ENCODE peak calls at places on chromosome 18, in ten cellular contexts. N, L, K, R, Z, Y, C, W, X and H are unnamed samples.

GRCh38 chr18:57523171-57523956 is 63.1 kb downstream of the FECH start:
- DNase-seq in L (no peak), R (no peak), N (no peak), X (no peak), C (no peak), K (peak), Y (no peak), W (no peak), Z (no peak), H (no peak)

GRCh38 chr18:35861367-35862114 is 110.9 kb upstream of the RMP24 start:
- DNase-seq in X (no peak), W (no peak), N (peak), K (no peak), L (no peak), Y (no peak), Z (no peak), R (no peak), C (peak), H (no peak)

GRCh38 chr18:67770520-67770919 is 254.0 kb upstream of the DSEL start:
- DNase-seq in R (no peak), N (no peak), Y (no peak), W (no peak), Z (no peak), K (no peak), X (no peak), L (no peak), C (no peak), H (no peak)

GRCh38 chr18:67363694-67364093 is 152.8 kb downstream of the DSEL start:
- DNase-seq in X (no peak), L (no peak), K (no peak), Y (no peak), N (no peak), W (no peak), Z (no peak), C (no peak), R (no peak), H (no peak)

GRCh38 chr18:7146067-7146466 is 28.5 kb upstream of the LAMA1 start:
- DNase-seq in R (no peak), K (no peak), X (no peak), N (no peak), W (no peak), Y (no peak), L (no peak), Z (no peak), C (no peak), H (no peak)

GRCh38 chr18:64244571-64244970 is 95.7 kb upstream of the LINC00305 start:
- DNase-seq in C (no peak), Z (no peak), W (no peak), R (no peak), K (no peak), X (no peak), L (peak), N (no peak), Y (no peak), H (no peak)

GRCh38 chr18:34531110-34531509 is 179.0 kb upstream of the DTNA start:
- DNase-seq in X (no peak), N (no peak), C (no peak), L (no peak), R (no peak), Y (no peak), Z (no peak), K (no peak), W (no peak), H (no peak)

GRCh38 chr18:61992285-61992684 is 99.5 kb upstream of the RNF152 start:
- DNase-seq in N (no peak), W (no peak), R (no peak), X (no peak), L (no peak), Y (no peak), Z (no peak), K (no peak), C (no peak), H (no peak)

GRCh38 chr18:45464619-45465018 is 150.7 kb upstream of the SLC14A2 start:
- DNase-seq in Y (no peak), X (no peak), R (no peak), K (no peak), W (no peak), N (peak), C (peak), L (no peak), Z (no peak), H (no peak)

GRCh38 chr18:38611036-38611964 is 1045.7 kb upstream of the CELF4 start:
- DNase-seq in Z (no peak), R (no peak), W (no peak), Y (no peak), K (no peak), X (no peak), C (no peak), L (no peak), N (no peak), H (no peak)

GRCh38 chr18:48412339-48412929 is 3.3 kb upstream of the ZBTB7C start:
- DNase-seq in Z (peak), Y (no peak), R (no peak), X (no peak), K (peak), W (peak), N (peak), C (no peak), L (no peak), H (no peak)

GRCh38 chr18:7300971-7301553 is 70.2 kb downstream of the LRRC30 start:
- DNase-seq in L (no peak), W (no peak), C (no peak), Z (no peak), N (no peak), K (no peak), R (no peak), X (no peak), Y (no peak), H (no peak)

GRCh38 chr18:48455555-48456478 is 46.6 kb upstream of the ZBTB7C start:
- DNase-seq in N (peak), Z (peak), C (no peak), L (no peak), W (no peak), R (no peak), Y (no peak), K (no peak), X (no peak), H (no peak)

GRCh38 chr18:50287028-50287440 is 458 bp downstream of the CXXC1 start:
- DNase-seq in N (no peak), L (peak), Y (no peak), R (peak), W (no peak), Z (no peak), K (no peak), X (no peak), C (no peak), H (no peak)

GRCh38 chr18:14179306-14179705 is 47.1 kb upstream of the ZNF519 start:
- DNase-seq in Z (no peak), C (no peak), K (no peak), L (no peak), R (peak), X (no peak), W (peak), N (no peak), Y (no peak), H (no peak)

GRCh38 chr18:3839481-3840075 is 389.6 kb downstream of the TGIF1 start:
- DNase-seq in Z (no peak), W (no peak), N (no peak), X (no peak), R (no peak), L (no peak), Y (no peak), K (no peak), C (no peak), H (no peak)

GRCh38 chr18:74510770-74511095 is 14.6 kb downstream of the CNDP2 start:
- DNase-seq in W (no peak), L (no peak), C (no peak), X (no peak), N (no peak), Y (no peak), K (no peak), Z (no peak), R (no peak), H (no peak)

GRCh38 chr18:31185551-31185950 is 22.9 kb upstream of the DSC1 start:
- DNase-seq in Z (no peak), W (no peak), Y (no peak), N (no peak), K (no peak), X (no peak), L (no peak), R (no peak), C (no peak), H (no peak)

GRCh38 chr18:3367491-3368091 is 82.4 kb upstream of the TGIF1 start:
- DNase-seq in X (no peak), C (no peak), Y (no peak), W (no peak), R (no peak), N (no peak), K (no peak), Z (no peak), L (no peak), H (no peak)

GRCh38 chr18:11310476-11311086 is 161.2 kb upstream of the PIEZO2 start:
- DNase-seq in N (peak), W (peak), C (no peak), Z (peak), K (peak), Y (no peak), L (peak), R (no peak), X (no peak), H (peak)

GRCh38 chr18:47427951-47428350 is 176.5 kb upstream of the SKOR2 start:
- DNase-seq in N (no peak), Z (no peak), L (no peak), K (no peak), W (no peak), X (no peak), Y (no peak), R (no peak), C (no peak), H (no peak)

GRCh38 chr18:70288851-70289328 is at the start of gene SOCS6:
- DNase-seq in R (peak), K (peak), Y (peak), N (peak), W (no peak), C (no peak), X (peak), Z (peak), L (peak), H (peak)
- TF ChIP-seq POLR2A in R (no peak), K (peak), Y (peak), N (no peak), W (peak), C (no peak), X (no peak), Z (peak), L (peak), H (peak)

GRCh38 chr18:9191658-9192256 is 55.2 kb downstream of the ANKRD12 start:
- DNase-seq in N (no peak), L (no peak), Y (no peak), W (no peak), R (no peak), K (peak), Z (no peak), X (no peak), C (no peak), H (no peak)
- TF ChIP-seq CTCF in N (no peak), L (no peak), Y (no peak), W (no peak), R (no peak), K (no peak), Z (no peak), X (no peak), C (no peak), H (no peak)

GRCh38 chr18:76452357-76452756 is 42.7 kb downstream of the ZNF516 start:
- DNase-seq in Y (no peak), R (no peak), W (no peak), Z (no peak), L (no peak), C (no peak), N (peak), K (no peak), X (no peak), H (no peak)
- H3K4me3 ChIP-seq in Y (no peak), R (no peak), W (no peak), Z (no peak), L (no peak), C (peak), N (no peak), K (no peak), X (no peak), H (peak)

DNA sequence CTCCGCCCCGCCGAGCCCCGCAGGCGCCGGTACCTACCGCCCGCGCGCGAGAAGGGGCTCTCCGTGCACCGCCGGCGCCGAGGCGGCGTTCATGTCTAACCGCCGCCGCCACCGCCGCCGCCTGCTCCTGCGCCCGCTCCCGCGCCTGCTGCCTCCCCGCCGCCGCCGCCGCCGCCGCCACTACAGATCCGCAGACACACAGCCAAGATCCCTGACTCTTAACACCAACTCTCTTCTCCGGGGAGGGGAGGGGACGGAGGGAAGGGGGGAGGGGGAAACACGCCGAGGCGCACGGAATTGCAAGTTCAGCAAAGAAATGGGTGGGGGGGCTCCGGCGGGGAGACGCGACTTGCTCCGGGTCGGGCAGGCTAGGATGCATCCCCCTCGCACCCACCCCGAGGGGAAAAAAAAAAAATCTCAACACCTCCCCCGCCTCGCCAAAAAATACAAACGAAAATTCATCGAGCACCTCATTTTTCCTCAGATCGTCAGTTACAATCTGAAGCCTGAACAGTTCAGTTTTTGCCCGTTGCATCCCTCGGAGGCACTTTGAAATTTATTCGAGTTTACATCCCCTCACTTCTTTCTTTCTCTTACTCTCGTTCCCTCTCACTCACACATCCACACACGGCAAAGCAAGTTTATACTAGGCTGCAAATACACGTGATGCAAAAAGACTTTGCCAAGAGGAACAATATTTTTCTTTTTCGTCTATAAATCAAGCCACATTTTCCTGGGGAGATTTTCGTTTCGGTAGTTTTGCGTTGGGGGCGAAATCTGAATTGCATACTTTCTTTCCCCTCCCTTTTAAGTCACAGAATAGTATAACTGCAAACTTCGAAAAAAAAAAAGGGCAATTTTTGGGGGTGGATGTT is at the start of gene TCF4:
- DNase-seq in Y (peak), L (peak), K (peak), Z (peak), N (peak), W (peak), R (peak), X (peak), C (no peak), H (peak)
- TF ChIP-seq POLR2A in Y (no peak), L (no peak), K (no peak), Z (no peak), N (no peak), W (no peak), R (no peak), X (no peak), C (no peak), H (peak)

GRCh38 chr18:58541137-58541788 is 87.6 kb downstream of the ALPK2 start:
- DNase-seq in X (no peak), K (peak), Z (no peak), Y (no peak), C (no peak), L (no peak), N (no peak), W (no peak), R (no peak), H (no peak)
- TF ChIP-seq CTCF in X (no peak), K (peak), Z (no peak), Y (peak), C (no peak), L (no peak), N (no peak), W (peak), R (no peak), H (no peak)

GRCh38 chr18:79679552-79680099 is at the start of gene CTDP1:
- DNase-seq in N (peak), L (peak), R (peak), Z (peak), C (peak), Y (peak), K (peak), W (peak), X (peak), H (peak)

GRCh38 chr18:79680100-79680879 is 687 bp downstream of the CTDP1 start:
- DNase-seq in C (no peak), K (peak), R (peak), L (no peak), N (peak), Z (peak), X (peak), W (peak), Y (no peak), H (no peak)

GRCh38 chr18:79681484-79682387 is 2.1 kb downstream of the CTDP1 start:
- DNase-seq in C (no peak), R (peak), N (no peak), Y (no peak), K (no peak), Z (peak), X (no peak), W (no peak), L (no peak), H (no peak)

GRCh38 chr18:79682481-79682880 is 2.9 kb downstream of the CTDP1 start:
- DNase-seq in K (no peak), R (no peak), Y (no peak), X (no peak), C (no peak), L (no peak), Z (no peak), N (no peak), W (no peak), H (no peak)

DNA sequence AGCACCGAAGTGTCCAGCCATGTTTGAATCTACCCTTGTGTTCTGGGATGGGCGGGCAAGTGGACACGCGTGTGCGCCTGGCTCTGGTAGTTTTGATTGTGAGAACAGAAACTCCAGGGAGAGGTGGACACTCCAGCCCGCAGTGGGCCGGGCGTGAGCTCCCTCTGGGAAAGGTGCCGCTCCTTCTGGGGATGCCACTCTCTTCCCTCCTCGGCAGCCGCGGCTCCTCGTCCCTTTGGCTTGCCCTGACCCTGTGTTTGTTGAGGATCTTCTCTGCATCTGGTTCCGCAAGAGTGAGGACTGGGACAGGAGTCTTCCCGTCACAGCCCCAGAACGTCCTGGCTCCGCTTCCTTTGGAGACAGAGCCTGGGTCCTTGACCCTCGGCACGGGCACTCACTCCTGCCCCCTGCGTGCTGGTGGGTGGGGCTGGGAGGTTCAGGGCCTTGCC is 1.3 kb downstream of the CTDP1 start:
- DNase-seq in L (no peak), X (no peak), Y (no peak), N (no peak), C (no peak), R (peak), K (no peak), Z (peak), W (no peak), H (no peak)
- H3K4me3 ChIP-seq in L (peak), X (peak), Y (peak), N (peak), C (peak), R (peak), K (peak), Z (peak), W (peak), H (peak)